ENCODE peak calls at places on chromosomes 4 and X, in four cellular contexts. S is A549, P is HepG2, C is GM12878. F is an unnamed sample.

GRCh38 chr4:83177182-83177581 is 62.7 kb upstream of the PLAC8 start:
- DNase-seq in S (no peak), P (no peak), C (no peak), F (no peak)

GRCh38 chr4:109977854-109978501 is 65.3 kb downstream of the EGF start:
- DNase-seq in S (peak), P (peak), C (no peak), F (peak)

GRCh38 chr4:100581337-100581736 is 63.5 kb upstream of the EMCN start:
- DNase-seq in S (peak), P (no peak), C (no peak), F (no peak)

GRCh38 chr4:157898836-157899605 is 273.8 kb downstream of the GASK1B start:
- DNase-seq in S (no peak), P (no peak), C (no peak), F (no peak)

GRCh38 chrX:1450381-1451161 is 2.1 kb downstream of the ASMTL start:
- DNase-seq in S (no peak), P (no peak), C (no peak), F (no peak)

GRCh38 chr4:3775011-3775410 is 8.8 kb downstream of the ADRA2C start:
- DNase-seq in S (no peak), P (no peak), C (no peak), F (no peak)

GRCh38 chr4:10524196-10524833 is 67.1 kb upstream of the ZNF518B start:
- DNase-seq in S (no peak), P (no peak), C (no peak), F (no peak)

GRCh38 chr4:156931267-156931666 is 40.3 kb downstream of the PDGFC start:
- DNase-seq in S (peak), P (peak), C (no peak), F (no peak)

GRCh38 chr4:8045909-8046308 is 106.2 kb upstream of the AFAP1 start:
- DNase-seq in S (no peak), P (no peak), C (no peak), F (no peak)

GRCh38 chr4:168769416-168769815 is 240.6 kb downstream of the CBR4 start:
- DNase-seq in S (no peak), P (no peak), C (no peak), F (no peak)

GRCh38 chr4:72701987-72702819 is 133.2 kb upstream of the ADAMTS3 start:
- DNase-seq in S (peak), P (peak), C (no peak), F (peak)

GRCh38 chr4:170110290-170110672 is 20.5 kb upstream of the AADAT start:
- DNase-seq in S (no peak), P (no peak), C (no peak), F (no peak)

GRCh38 chr4:1409806-1410425 is 3.7 kb upstream of the NKX1-1 start:
- DNase-seq in S (no peak), P (no peak), C (no peak), F (no peak)
- TF ChIP-seq RAD21 in S (no peak), P (no peak), C (no peak), F (no peak)

GRCh38 chr4:75584067-75584466 is 28.2 kb downstream of the ODAPH start:
- DNase-seq in S (no peak), P (no peak), C (no peak), F (no peak)
- TF ChIP-seq ESRRA in S (no peak), P (no peak), C (no peak), F (no peak)

GRCh38 chrX:140916891-140917290 is 85.5 kb upstream of the SPANXB1 start:
- DNase-seq in S (no peak), P (no peak), C (no peak), F (no peak)
- H3K4me2 ChIP-seq in S (no peak), P (no peak), C (no peak), F (no peak)

DNA sequence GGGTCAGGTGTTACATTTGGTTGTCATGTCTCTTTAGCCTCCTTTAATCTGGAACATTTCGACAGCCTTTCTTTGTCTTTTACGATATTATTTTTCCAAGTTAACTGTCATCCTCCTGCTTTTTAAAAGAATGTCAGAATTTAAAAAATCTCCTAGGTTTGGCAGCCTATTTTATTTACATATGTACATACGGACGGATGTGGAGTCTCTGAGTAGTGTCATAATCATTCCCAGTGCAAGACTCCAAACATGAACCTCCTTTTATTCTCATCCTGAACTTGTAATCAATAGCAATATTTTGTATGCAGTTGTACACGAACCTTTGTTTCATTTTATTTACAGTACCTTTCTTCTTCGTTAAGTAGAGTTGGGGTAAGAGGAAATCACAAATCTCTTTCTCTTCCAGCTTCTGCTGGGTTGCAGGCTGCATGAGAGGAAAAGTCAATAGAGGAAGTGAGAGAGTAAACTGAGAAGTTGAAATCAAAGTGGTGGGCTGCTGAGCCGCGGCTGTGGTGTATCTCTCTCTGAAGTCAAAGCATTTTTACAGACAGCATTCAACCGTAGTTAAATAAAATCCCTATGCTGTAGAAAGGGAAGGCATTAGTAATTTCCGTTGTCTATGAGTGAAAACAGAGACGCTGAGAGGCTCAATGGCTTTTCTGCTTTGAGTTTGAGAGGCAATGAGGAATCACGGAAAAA is 53.9 kb upstream of the RPS6KA3 start:
- DNase-seq in S (no peak), P (peak), C (peak), F (no peak)
- TF ChIP-seq RAD21 in S (no peak), P (no peak), C (no peak), F (no peak)

F was measured in K562.